ENCODE peak calls at places on chromosomes 16 and 17, in eight cellular contexts. L is Right ventricle myocardium superior; B is mucosa of gallbladder; S is uterus; N is activated CD4-positive, alpha-beta T cell treated with anti-CD3 and anti-CD28 coated beads, Interleukin-2, amount 50 U/mL, for 1 hour; M is left ventricle myocardium inferior; U is Jurkat, Clone E6-1; Q is GM04504. O is an unnamed sample.

GRCh38 chr17:76353004-76353598 is 615 bp downstream of the PRPSAP1 start:
- DNase-seq in L (peak; percentile 53), B (peak; percentile 12), S (no peak), N (no peak), M (peak; percentile 36), U (no peak), Q (no peak), O (no peak)

GRCh38 chr16:85286970-85287814 is 174.9 kb upstream of the CIBAR2 start:
- DNase-seq in L (peak; percentile 78), B (no peak), S (no peak), N (no peak), M (peak; percentile 52), U (no peak), Q (peak; percentile 20), O (no peak)

GRCh38 chr16:85637808-85638186 is 24.7 kb downstream of the GSE1 start:
- DNase-seq in L (peak; percentile 69), B (no peak), S (no peak), N (no peak), M (peak; percentile 48), U (no peak), Q (no peak), O (no peak)

GRCh38 chr16:81784042-81784785 is 5.1 kb downstream of the PLCG2 start:
- DNase-seq in L (no peak), B (no peak), S (no peak), N (no peak), M (no peak), U (no peak), Q (no peak), O (no peak)

GRCh38 chr16:1909661-1910231 is 8.5 kb downstream of the HS3ST6 start:
- DNase-seq in L (no peak), B (no peak), S (no peak), N (no peak), M (no peak), U (no peak), Q (no peak), O (no peak)

GRCh38 chr16:46889245-46889941 is 5.2 kb downstream of the GPT2 start:
- DNase-seq in L (no peak), B (no peak), S (no peak), N (no peak), M (no peak), U (no peak), Q (no peak), O (no peak)

GRCh38 chr16:89711601-89712475 is 8.9 kb downstream of the VPS9D1 start:
- DNase-seq in L (no peak), B (no peak), S (no peak), N (peak; percentile 73), M (no peak), U (peak; percentile 65), Q (no peak), O (peak; percentile 85)

GRCh38 chr16:17395849-17396480 is 74.8 kb downstream of the XYLT1 start:
- DNase-seq in L (no peak), B (peak; percentile 34), S (peak; percentile 44), N (no peak), M (no peak), U (no peak), Q (no peak), O (no peak)

GRCh38 chr17:21213491-21214014 is 408 bp downstream of the TMEM11 start:
- DNase-seq in L (peak; percentile 75), B (peak; percentile 16), S (no peak), N (no peak), M (no peak), U (no peak), Q (no peak), O (peak; percentile 65)

GRCh38 chr17:81841866-81842265 is 7.0 kb upstream of the PPP1R27 start:
- DNase-seq in L (no peak), B (no peak), S (no peak), N (no peak), M (no peak), U (peak; percentile 41), Q (no peak), O (no peak)

GRCh38 chr17:59423137-59423703 is 91.8 kb downstream of the YPEL2 start:
- DNase-seq in L (peak; percentile 45), B (peak; percentile 84), S (peak; percentile 63), N (no peak), M (peak; percentile 24), U (no peak), Q (peak; percentile 39), O (no peak)

GRCh38 chr17:57624390-57624789 is 120.7 kb downstream of the CCDC182 start:
- DNase-seq in L (no peak), B (no peak), S (no peak), N (no peak), M (no peak), U (no peak), Q (no peak), O (no peak)

GRCh38 chr16:65548470-65548869 is 426.6 kb upstream of the CDH11 start:
- DNase-seq in L (no peak), B (no peak), S (no peak), N (no peak), M (no peak), U (no peak), Q (no peak), O (no peak)

GRCh38 chr17:40545660-40546059 is 19.6 kb downstream of the CCR7 start:
- DNase-seq in L (no peak), B (no peak), S (peak; percentile 12), N (no peak), M (no peak), U (no peak), Q (no peak), O (no peak)

GRCh38 chr16:84442416-84443145 is 61.9 kb downstream of the MEAK7 start:
- DNase-seq in L (no peak), B (no peak), S (no peak), N (no peak), M (no peak), U (no peak), Q (no peak), O (no peak)

GRCh38 chr17:7484964-7485377 is 805 bp downstream of the POLR2A start:
- DNase-seq in L (no peak), B (no peak), S (no peak), N (no peak), M (no peak), U (no peak), Q (no peak), O (no peak)

GRCh38 chr16:85027968-85028637 is 508 bp downstream of the KIAA0513 start:
- DNase-seq in L (peak; percentile 50), B (no peak), S (no peak), N (peak; percentile 11), M (no peak), U (no peak), Q (no peak), O (no peak)

GRCh38 chr17:39757931-39758873 is 20.5 kb downstream of the GRB7 start:
- DNase-seq in L (no peak), B (no peak), S (no peak), N (peak; percentile 50), M (no peak), U (peak; percentile 48), Q (no peak), O (no peak)

GRCh38 chr16:2520784-2521577 is 810 bp downstream of the AMDHD2 start:
- DNase-seq in L (peak; percentile 51), B (no peak), S (peak; percentile 21), N (peak; percentile 63), M (no peak), U (no peak), Q (no peak), O (no peak)

GRCh38 chr16:85362443-85362842 is 250.2 kb upstream of the CIBAR2 start:
- DNase-seq in L (no peak), B (no peak), S (no peak), N (no peak), M (no peak), U (no peak), Q (no peak), O (no peak)

GRCh38 chr17:2564876-2565275 is 28.6 kb upstream of the PAFAH1B1 start:
- DNase-seq in L (no peak), B (peak; percentile 59), S (no peak), N (no peak), M (no peak), U (no peak), Q (no peak), O (peak; percentile 69)

GRCh38 chr17:43014020-43014615 is 7.5 kb downstream of the IFI35 start:
- DNase-seq in L (no peak), B (no peak), S (no peak), N (no peak), M (no peak), U (no peak), Q (no peak), O (no peak)

GRCh38 chr17:57892820-57893595 is 43.2 kb upstream of the MRPS23 start:
- DNase-seq in L (peak; percentile 93), B (peak; percentile 88), S (peak; percentile 90), N (no peak), M (peak; percentile 91), U (no peak), Q (peak; percentile 100), O (peak; percentile 86)

GRCh38 chr16:86626966-86627365 is 48.6 kb downstream of the FOXL1 start:
- DNase-seq in L (no peak), B (no peak), S (no peak), N (no peak), M (no peak), U (no peak), Q (no peak), O (no peak)

GRCh38 chr17:30092886-30093285 is 23.7 kb upstream of the NSRP1 start:
- DNase-seq in L (no peak), B (no peak), S (no peak), N (no peak), M (no peak), U (no peak), Q (no peak), O (no peak)

GRCh38 chr17:4080686-4081085 is 62.1 kb downstream of the ZZEF1 start:
- DNase-seq in L (no peak), B (no peak), S (no peak), N (no peak), M (no peak), U (no peak), Q (no peak), O (no peak)

GRCh38 chr17:59837362-59838195 is 55.2 kb downstream of the TUBD1 start:
- DNase-seq in L (no peak), B (peak; percentile 91), S (peak; percentile 60), N (peak; percentile 44), M (no peak), U (peak; percentile 43), Q (peak; percentile 99), O (peak; percentile 96)

GRCh38 chr16:77993111-77993571 is 29.2 kb upstream of the CLEC3A start:
- DNase-seq in L (no peak), B (peak; percentile 12), S (peak; percentile 13), N (no peak), M (no peak), U (no peak), Q (peak; percentile 58), O (no peak)

GRCh38 chr17:8420041-8420934 is 15.4 kb upstream of the NDEL1 start:
- DNase-seq in L (peak; percentile 66), B (peak; percentile 94), S (no peak), N (no peak), M (peak; percentile 47), U (no peak), Q (peak; percentile 28), O (peak; percentile 19)

O was measured in Caco-2.